ENCODE peak calls at places on chromosomes 11 and 22, in nine cellular contexts. W, O, N, A, T, U, X, F and Q are unnamed samples.

GRCh38 chr11:119371778-119372182 is 9.7 kb downstream of the USP2 start:
- DNase-seq in A (no peak), O (no peak), F (peak; percentile 49), U (peak; percentile 87), T (peak; percentile 29), X (no peak), W (peak; percentile 46), N (no peak), Q (no peak)

GRCh38 chr11:27599217-27599616 is 92.6 kb upstream of the LIN7C start:
- DNase-seq in O (no peak), F (no peak), N (no peak), W (peak; percentile 6), T (no peak), X (no peak), A (no peak), U (no peak), Q (no peak)

GRCh38 chr11:66878554-66878953 is 21.7 kb downstream of the LRFN4 start:
- DNase-seq in T (no peak), O (no peak), F (no peak), W (no peak), N (no peak), U (no peak), X (no peak), A (peak; percentile 19), Q (no peak)

GRCh38 chr11:36088234-36088975 is 144.5 kb downstream of the LDLRAD3 start:
- DNase-seq in F (no peak), O (no peak), N (no peak), T (no peak), U (peak; percentile 11), W (no peak), X (no peak), A (peak; percentile 76), Q (no peak)

GRCh38 chr11:69297926-69298777 is 4.2 kb downstream of the MYEOV start:
- DNase-seq in W (peak; percentile 74), N (peak; percentile 94), O (peak; percentile 18), A (peak; percentile 77), T (peak; percentile 72), U (peak; percentile 96), F (peak; percentile 24), X (peak; percentile 56), Q (peak; percentile 92)

GRCh38 chr11:72899238-72899637 is 85.0 kb downstream of the ATG16L2 start:
- DNase-seq in U (no peak), O (no peak), X (no peak), A (no peak), W (no peak), T (no peak), N (no peak), F (no peak), Q (no peak)

GRCh38 chr22:49095366-49095765 is 732.3 kb downstream of the BRD1 start:
- DNase-seq in X (no peak), N (peak; percentile 36), O (no peak), F (no peak), A (no peak), T (no peak), W (no peak), U (no peak), Q (no peak)

GRCh38 chr22:38016182-38017078 is 32.1 kb upstream of the SOX10 start:
- DNase-seq in W (no peak), O (no peak), N (no peak), X (no peak), U (peak; percentile 39), A (peak; percentile 48), T (no peak), F (peak; percentile 84), Q (no peak)

GRCh38 chr11:18739684-18740083 is 13.7 kb upstream of the IGSF22 start:
- DNase-seq in F (no peak), U (no peak), O (no peak), T (no peak), A (no peak), W (peak; percentile 23), X (no peak), N (no peak), Q (no peak)

GRCh38 chr11:65429724-65430405 is 7.3 kb downstream of the NEAT1 start:
- DNase-seq in A (peak; percentile 38), X (no peak), W (peak; percentile 68), U (peak; percentile 91), N (peak; percentile 88), F (peak; percentile 66), T (peak; percentile 54), O (peak; percentile 37), Q (peak; percentile 96)

GRCh38 chr22:21754523-21755128 is 19.0 kb upstream of the YPEL1 start:
- DNase-seq in W (peak; percentile 59), U (no peak), T (no peak), O (no peak), X (no peak), A (peak; percentile 19), F (no peak), N (peak; percentile 52), Q (no peak)

GRCh38 chr22:24515025-24515338 is 19.9 kb downstream of the UPB1 start:
- DNase-seq in X (no peak), F (no peak), W (no peak), T (no peak), N (no peak), O (no peak), A (no peak), U (no peak), Q (no peak)

GRCh38 chr11:76159983-76160661 is 46.2 kb downstream of the WNT11 start:
- DNase-seq in U (no peak), T (no peak), O (no peak), N (no peak), W (no peak), A (no peak), X (no peak), F (no peak), Q (no peak)